ENCODE peak calls at places on chromosomes 1 and 21, in seven cellular contexts. C, P, R, O, U, G and I are unnamed samples.

GRCh38 chr21:29194342-29194741 is 63.9 kb downstream of the MAP3K7CL start:
- DNase-seq in G (no peak), P (no peak), C (no peak), R (no peak), O (no peak), U (no peak), I (no peak)

GRCh38 chr1:248805905-248806304 is 19.8 kb downstream of the SH3BP5L start:
- DNase-seq in U (no peak), G (no peak), R (no peak), C (no peak), P (no peak), O (no peak), I (no peak)

GRCh38 chr1:64896546-64896945 is 69.8 kb downstream of the JAK1 start:
- DNase-seq in G (no peak), C (no peak), P (no peak), O (no peak), U (no peak), R (no peak), I (no peak)

GRCh38 chr21:25909341-25909740 is 174.6 kb downstream of the GABPA start:
- DNase-seq in U (no peak), O (no peak), R (peak; percentile 35), G (no peak), C (no peak), P (no peak), I (no peak)

GRCh38 chr1:76901158-76901767 is 34.0 kb downstream of the ST6GALNAC5 start:
- DNase-seq in P (peak; percentile 23), C (peak; percentile 27), U (no peak), O (peak; percentile 78), R (peak; percentile 44), G (peak; percentile 71), I (peak; percentile 62)

GRCh38 chr1:112727716-112728115 is 12.6 kb upstream of the PPM1J start:
- DNase-seq in O (no peak), P (no peak), U (no peak), C (no peak), G (no peak), R (no peak), I (no peak)

GRCh38 chr1:153539395-153540093 is 1.2 kb downstream of the S100A5 start:
- DNase-seq in G (no peak), O (no peak), C (no peak), P (no peak), R (no peak), U (no peak), I (no peak)

GRCh38 chr1:226688056-226688748 is 50.9 kb downstream of the ITPKB start:
- DNase-seq in C (no peak), R (no peak), U (no peak), P (no peak), G (no peak), O (no peak), I (no peak)

GRCh38 chr1:214621178-214621577 is 18.2 kb downstream of the CENPF start:
- DNase-seq in P (no peak), U (no peak), R (no peak), O (no peak), G (no peak), C (no peak), I (no peak)

GRCh38 chr1:39575191-39576015 is 1.2 kb downstream of the PABPC4 start:
- DNase-seq in R (peak; percentile 68), U (peak; percentile 58), G (peak; percentile 85), O (no peak), C (peak; percentile 48), P (no peak), I (peak; percentile 42)

GRCh38 chr1:38507563-38507962 is 352.0 kb downstream of the RRAGC start:
- DNase-seq in G (no peak), U (no peak), R (no peak), C (no peak), O (no peak), P (no peak), I (no peak)

GRCh38 chr1:35049116-35049515 is 17.4 kb upstream of the ZMYM6 start:
- DNase-seq in C (no peak), R (no peak), O (peak; percentile 32), G (no peak), U (no peak), P (no peak), I (peak; percentile 41)

GRCh38 chr1:58883037-58883887 is 99.4 kb upstream of the JUN start:
- DNase-seq in P (no peak), C (no peak), U (peak; percentile 70), O (peak; percentile 99), G (no peak), R (peak; percentile 52), I (no peak)

GRCh38 chr1:230768903-230769570 is 21.8 kb downstream of the CAPN9 start:
- DNase-seq in O (peak; percentile 13), C (no peak), R (no peak), G (no peak), P (no peak), U (no peak), I (no peak)

GRCh38 chr1:153288634-153289275 is 24.0 kb downstream of the PGLYRP3 start:
- DNase-seq in O (peak; percentile 42), P (no peak), R (no peak), C (peak; percentile 41), U (peak; percentile 29), G (no peak), I (peak; percentile 69)

GRCh38 chr1:107093385-107093784 is 36.9 kb downstream of the PRMT6 start:
- DNase-seq in G (no peak), P (no peak), R (no peak), U (no peak), C (no peak), O (peak; percentile 68), I (no peak)

GRCh38 chr1:10753279-10753678 is 43.2 kb downstream of the CASZ1 start:
- DNase-seq in P (no peak), R (no peak), O (no peak), U (no peak), G (no peak), C (no peak), I (no peak)

GRCh38 chr1:12593621-12594066 is 24.4 kb downstream of the DHRS3 start:
- DNase-seq in U (peak; percentile 47), G (no peak), O (no peak), C (no peak), P (no peak), R (no peak), I (no peak)

GRCh38 chr1:169595764-169596711 is 9.8 kb upstream of the F5 start:
- DNase-seq in C (peak; percentile 43), P (no peak), U (no peak), G (no peak), R (no peak), O (peak; percentile 22), I (peak; percentile 74)